ENCODE peak calls at places on chromosomes 1 and 21, in eight cellular contexts. T is mammary epithelial cell, E is AG20443, U is smooth muscle cell of the brain vasculature, Q is fibroblast of mammary gland, G is kidney, H is psoas muscle, I is GM23338. S is an unnamed sample.

GRCh38 chr1:1116701-1117468 is 996 bp upstream of the C1orf159 start:
- DNase-seq in E (peak), U (no peak), T (peak), H (no peak), G (peak), I (peak), Q (no peak), S (peak)

GRCh38 chr1:19577001-19577400 is 67.1 kb upstream of the NBL1 start:
- DNase-seq in H (no peak), U (no peak), Q (peak), E (peak), T (no peak), I (no peak), G (no peak), S (no peak)

GRCh38 chr1:44281987-44282703 is 68.9 kb downstream of the DMAP1 start:
- DNase-seq in U (no peak), T (no peak), G (no peak), I (no peak), Q (no peak), E (no peak), H (no peak), S (peak)

GRCh38 chr1:53514436-53514835 is 55.2 kb downstream of the DMRTB1 start:
- DNase-seq in E (no peak), U (no peak), G (no peak), T (no peak), Q (no peak), H (no peak), I (no peak), S (no peak)

GRCh38 chr21:38470762-38471161 is 27.5 kb downstream of the ERG start:
- DNase-seq in H (no peak), G (no peak), U (no peak), I (no peak), E (no peak), Q (peak), T (peak), S (no peak)

GRCh38 chr1:85059563-85059962 is 11.3 kb upstream of the MCOLN3 start:
- DNase-seq in E (no peak), Q (no peak), G (no peak), U (no peak), I (no peak), H (no peak), T (no peak), S (no peak)

GRCh38 chr1:88302843-88303486 is 381.1 kb upstream of the PKN2 start:
- DNase-seq in T (no peak), I (peak), G (no peak), H (no peak), E (peak), Q (peak), U (no peak), S (peak)

GRCh38 chr1:192958871-192959270 is 100.3 kb downstream of the UCHL5 start:
- DNase-seq in Q (peak), G (no peak), I (no peak), T (no peak), U (no peak), E (peak), H (no peak), S (no peak)

GRCh38 chr1:61450454-61451213 is 274.3 kb downstream of the TM2D1 start:
- DNase-seq in T (no peak), G (peak), Q (peak), H (no peak), U (no peak), I (no peak), E (no peak), S (no peak)

GRCh38 chr1:161738627-161739287 is 10.8 kb upstream of the DUSP12 start:
- DNase-seq in T (peak), U (no peak), H (peak), E (peak), G (peak), I (peak), Q (peak), S (peak)

GRCh38 chr1:150508982-150509381 is 1.1 kb downstream of the ECM1 start:
- DNase-seq in Q (no peak), E (peak), I (no peak), T (no peak), U (no peak), H (no peak), G (no peak), S (no peak)

GRCh38 chr1:205810448-205811157 is 2.4 kb downstream of the SLC41A1 start:
- DNase-seq in T (no peak), H (no peak), G (no peak), U (no peak), I (peak), E (no peak), Q (no peak), S (no peak)

S was measured in Karpas-422.